ENCODE peak calls at places on chromosomes 5 and 9, in six cellular contexts. One of them, this sample, is unnamed.

GRCh38 chr5:59893436-59894227 is at the start of gene PDE4D:
- DNase-seq in foreskin fibroblast: peak; percentile 61
- DNase-seq in cardiac muscle cell: peak; percentile 90
- DNase-seq in AG09309: no peak
- DNase-seq in fibroblast of pulmonary artery: peak; percentile 63
- DNase-seq in cardiac fibroblast: peak; percentile 63
- DNase-seq in this sample: peak; percentile 46

GRCh38 chr5:15719784-15720183 is 219.8 kb downstream of the FBXL7 start:
- DNase-seq in foreskin fibroblast: no peak
- DNase-seq in cardiac muscle cell: no peak
- DNase-seq in AG09309: no peak
- DNase-seq in fibroblast of pulmonary artery: peak; percentile 20
- DNase-seq in cardiac fibroblast: peak; percentile 23
- DNase-seq in this sample: peak; percentile 45

GRCh38 chr9:104304925-104305324 is 199.1 kb upstream of the OR13F1 start:
- DNase-seq in foreskin fibroblast: no peak
- DNase-seq in cardiac muscle cell: no peak
- DNase-seq in AG09309: no peak
- DNase-seq in fibroblast of pulmonary artery: no peak
- DNase-seq in cardiac fibroblast: no peak
- DNase-seq in this sample: no peak

GRCh38 chr5:54517174-54517511 is 416 bp upstream of the SNX18 start:
- DNase-seq in foreskin fibroblast: no peak
- DNase-seq in cardiac muscle cell: peak; percentile 37
- DNase-seq in AG09309: no peak
- DNase-seq in fibroblast of pulmonary artery: no peak
- DNase-seq in cardiac fibroblast: no peak
- DNase-seq in this sample: no peak

GRCh38 chr9:5230554-5230953 is 665 bp upstream of the INSL4 start:
- DNase-seq in foreskin fibroblast: no peak
- DNase-seq in cardiac muscle cell: no peak
- DNase-seq in AG09309: no peak
- DNase-seq in fibroblast of pulmonary artery: no peak
- DNase-seq in cardiac fibroblast: no peak
- DNase-seq in this sample: no peak

GRCh38 chr9:91727316-91727861 is 222.6 kb downstream of the ROR2 start:
- DNase-seq in foreskin fibroblast: peak; percentile 14
- DNase-seq in cardiac muscle cell: peak; percentile 78
- DNase-seq in AG09309: no peak
- DNase-seq in fibroblast of pulmonary artery: peak; percentile 57
- DNase-seq in cardiac fibroblast: peak; percentile 61
- DNase-seq in this sample: peak; percentile 33

GRCh38 chr9:3874472-3875370 is 348.9 kb upstream of the RFX3 start:
- DNase-seq in foreskin fibroblast: no peak
- DNase-seq in cardiac muscle cell: no peak
- DNase-seq in AG09309: no peak
- DNase-seq in fibroblast of pulmonary artery: no peak
- DNase-seq in cardiac fibroblast: no peak
- DNase-seq in this sample: no peak

GRCh38 chr9:20728493-20729220 is 44.6 kb downstream of the FOCAD start:
- DNase-seq in foreskin fibroblast: peak; percentile 9
- DNase-seq in cardiac muscle cell: no peak
- DNase-seq in AG09309: peak; percentile 7
- DNase-seq in fibroblast of pulmonary artery: peak; percentile 84
- DNase-seq in cardiac fibroblast: peak; percentile 78
- DNase-seq in this sample: no peak

GRCh38 chr5:5700549-5700948 is 278.1 kb downstream of the ICE1 start:
- DNase-seq in foreskin fibroblast: no peak
- DNase-seq in cardiac muscle cell: no peak
- DNase-seq in AG09309: no peak
- DNase-seq in fibroblast of pulmonary artery: peak; percentile 7
- DNase-seq in cardiac fibroblast: peak; percentile 3
- DNase-seq in this sample: no peak

GRCh38 chr9:14348241-14349140 is 34.5 kb upstream of the NFIB start:
- DNase-seq in foreskin fibroblast: no peak
- DNase-seq in cardiac muscle cell: no peak
- DNase-seq in AG09309: no peak
- DNase-seq in fibroblast of pulmonary artery: peak; percentile 44
- DNase-seq in cardiac fibroblast: peak; percentile 49
- DNase-seq in this sample: no peak

GRCh38 chr5:139458580-139459407 is 3.7 kb downstream of the ECSCR start:
- DNase-seq in foreskin fibroblast: peak; percentile 71
- DNase-seq in cardiac muscle cell: no peak
- DNase-seq in AG09309: no peak
- DNase-seq in fibroblast of pulmonary artery: peak; percentile 67
- DNase-seq in cardiac fibroblast: peak; percentile 53
- DNase-seq in this sample: no peak

GRCh38 chr5:139459451-139459934 is 3.0 kb downstream of the ECSCR start:
- DNase-seq in foreskin fibroblast: no peak
- DNase-seq in cardiac muscle cell: no peak
- DNase-seq in AG09309: no peak
- DNase-seq in fibroblast of pulmonary artery: no peak
- DNase-seq in cardiac fibroblast: no peak
- DNase-seq in this sample: no peak

GRCh38 chr5:139457241-139457640 is 5.3 kb downstream of the ECSCR start:
- DNase-seq in foreskin fibroblast: no peak
- DNase-seq in cardiac muscle cell: no peak
- DNase-seq in AG09309: no peak
- DNase-seq in fibroblast of pulmonary artery: no peak
- DNase-seq in cardiac fibroblast: no peak
- DNase-seq in this sample: no peak

GRCh38 chr5:139456776-139457175 is 5.8 kb downstream of the ECSCR start:
- DNase-seq in foreskin fibroblast: no peak
- DNase-seq in cardiac muscle cell: no peak
- DNase-seq in AG09309: no peak
- DNase-seq in fibroblast of pulmonary artery: no peak
- DNase-seq in cardiac fibroblast: no peak
- DNase-seq in this sample: no peak

DNA sequence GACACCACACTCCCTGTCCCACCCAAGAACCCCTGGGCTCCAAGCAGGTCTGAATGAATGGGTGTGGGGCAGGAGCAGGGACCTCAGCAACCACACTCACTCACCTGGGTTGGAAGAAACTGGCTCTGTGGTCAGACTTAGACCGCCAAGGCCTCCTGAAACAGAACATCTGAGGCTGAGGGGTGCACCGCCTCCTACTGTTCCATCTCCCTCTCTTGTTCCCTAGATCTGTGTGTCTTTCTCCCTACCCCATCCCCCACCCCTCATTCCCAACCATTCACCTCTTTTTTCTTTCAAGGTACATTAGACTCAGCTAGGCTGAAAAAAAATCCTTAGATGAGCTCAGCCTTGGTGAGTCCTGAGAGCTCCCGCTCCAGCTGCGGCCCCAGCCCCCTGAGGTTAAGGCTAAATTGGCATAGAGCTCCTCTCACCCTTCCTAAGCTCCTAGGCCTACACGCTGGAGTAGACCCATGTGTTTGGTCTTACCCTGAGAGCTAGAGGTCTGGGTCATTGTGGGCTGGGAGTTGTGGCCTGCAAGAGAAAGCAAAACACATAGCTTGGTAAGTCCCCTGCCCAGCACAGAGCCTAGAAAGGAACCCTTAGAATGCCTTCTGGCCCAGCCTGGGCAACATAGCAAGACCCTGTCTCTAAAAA is 4.8 kb downstream of the ECSCR start:
- DNase-seq in foreskin fibroblast: no peak
- DNase-seq in cardiac muscle cell: no peak
- DNase-seq in AG09309: no peak
- DNase-seq in fibroblast of pulmonary artery: no peak
- DNase-seq in cardiac fibroblast: no peak
- DNase-seq in this sample: no peak
- TF ChIP-seq CTCF in foreskin fibroblast: no peak
- TF ChIP-seq CTCF in cardiac muscle cell: no peak
- TF ChIP-seq CTCF in AG09309: no peak
- TF ChIP-seq CTCF in fibroblast of pulmonary artery: no peak
- TF ChIP-seq CTCF in cardiac fibroblast: no peak
- TF ChIP-seq CTCF in this sample: no peak

DNA sequence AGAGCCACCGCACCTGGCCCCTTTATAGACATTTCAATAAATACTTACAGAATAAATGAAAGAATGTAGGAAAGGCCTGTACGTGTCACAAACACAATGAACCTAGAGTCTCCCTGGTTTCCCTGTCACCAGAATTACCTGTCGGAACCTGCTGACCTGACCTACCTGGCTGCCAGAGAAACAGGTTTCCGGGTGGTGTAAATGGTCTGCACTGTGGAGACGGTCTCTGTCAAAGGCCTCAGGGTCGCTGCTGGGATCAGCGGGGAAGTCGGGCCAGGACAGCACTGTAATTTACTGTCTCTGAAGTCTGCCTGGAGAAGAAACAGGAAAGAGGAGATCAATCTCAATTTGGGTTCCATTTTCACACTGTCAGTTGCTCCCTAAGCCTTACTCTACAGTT is 9.3 kb upstream of the FRRS1L start:
- DNase-seq in foreskin fibroblast: no peak
- DNase-seq in cardiac muscle cell: no peak
- DNase-seq in AG09309: no peak
- DNase-seq in fibroblast of pulmonary artery: no peak
- DNase-seq in cardiac fibroblast: no peak
- DNase-seq in this sample: no peak
- TF ChIP-seq CTCF in foreskin fibroblast: no peak
- TF ChIP-seq CTCF in cardiac muscle cell: no peak
- TF ChIP-seq CTCF in AG09309: no peak
- TF ChIP-seq CTCF in fibroblast of pulmonary artery: no peak
- TF ChIP-seq CTCF in cardiac fibroblast: no peak
- TF ChIP-seq CTCF in this sample: no peak

GRCh38 chr5:123120197-123120596 is 31.2 kb downstream of the PRDM6 start:
- DNase-seq in foreskin fibroblast: no peak
- DNase-seq in cardiac muscle cell: no peak
- DNase-seq in AG09309: no peak
- DNase-seq in fibroblast of pulmonary artery: no peak
- DNase-seq in cardiac fibroblast: no peak
- DNase-seq in this sample: no peak
- TF ChIP-seq CTCF in foreskin fibroblast: peak; percentile 25
- TF ChIP-seq CTCF in cardiac muscle cell: peak; percentile 19
- TF ChIP-seq CTCF in AG09309: peak; percentile 31
- TF ChIP-seq CTCF in fibroblast of pulmonary artery: peak; percentile 29
- TF ChIP-seq CTCF in cardiac fibroblast: peak; percentile 27
- TF ChIP-seq CTCF in this sample: peak; percentile 31

GRCh38 chr5:8689773-8690172 is 820.8 kb downstream of the MTRR start:
- DNase-seq in foreskin fibroblast: no peak
- DNase-seq in cardiac muscle cell: no peak
- DNase-seq in AG09309: no peak
- DNase-seq in fibroblast of pulmonary artery: no peak
- DNase-seq in cardiac fibroblast: no peak
- DNase-seq in this sample: no peak

GRCh38 chr5:8683528-8683927 is 814.6 kb downstream of the MTRR start:
- DNase-seq in foreskin fibroblast: no peak
- DNase-seq in cardiac muscle cell: no peak
- DNase-seq in AG09309: no peak
- DNase-seq in fibroblast of pulmonary artery: peak; percentile 42
- DNase-seq in cardiac fibroblast: no peak
- DNase-seq in this sample: no peak

GRCh38 chr5:8686707-8687106 is 817.8 kb downstream of the MTRR start:
- DNase-seq in foreskin fibroblast: peak; percentile 32
- DNase-seq in cardiac muscle cell: no peak
- DNase-seq in AG09309: peak; percentile 20
- DNase-seq in fibroblast of pulmonary artery: peak; percentile 70
- DNase-seq in cardiac fibroblast: peak; percentile 76
- DNase-seq in this sample: no peak

GRCh38 chr5:8682381-8682780 is 813.4 kb downstream of the MTRR start:
- DNase-seq in foreskin fibroblast: no peak
- DNase-seq in cardiac muscle cell: no peak
- DNase-seq in AG09309: no peak
- DNase-seq in fibroblast of pulmonary artery: no peak
- DNase-seq in cardiac fibroblast: no peak
- DNase-seq in this sample: no peak

DNA sequence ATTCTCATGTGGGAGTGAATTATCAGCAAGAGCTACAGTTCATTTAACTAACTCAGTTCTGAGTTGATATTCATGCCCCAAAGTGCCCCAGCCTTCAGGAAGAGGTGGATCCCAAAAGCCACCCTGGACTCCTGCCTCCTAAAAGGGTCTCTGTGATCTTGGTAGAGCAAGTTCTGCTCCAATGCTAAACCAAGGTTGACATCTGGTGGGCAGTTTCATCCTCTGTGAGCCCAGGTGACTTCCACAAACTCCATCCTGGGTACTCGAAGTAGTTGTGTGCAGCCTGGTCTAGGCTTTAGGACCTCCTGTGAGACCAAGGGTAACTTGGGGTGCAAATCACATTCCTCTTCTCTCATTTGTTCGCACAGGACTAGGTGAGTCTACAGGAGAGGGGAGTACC is 816.8 kb downstream of the MTRR start:
- DNase-seq in foreskin fibroblast: no peak
- DNase-seq in cardiac muscle cell: peak; percentile 18
- DNase-seq in AG09309: no peak
- DNase-seq in fibroblast of pulmonary artery: no peak
- DNase-seq in cardiac fibroblast: no peak
- DNase-seq in this sample: no peak
- TF ChIP-seq CTCF in foreskin fibroblast: no peak
- TF ChIP-seq CTCF in cardiac muscle cell: no peak
- TF ChIP-seq CTCF in AG09309: no peak
- TF ChIP-seq CTCF in fibroblast of pulmonary artery: no peak
- TF ChIP-seq CTCF in cardiac fibroblast: no peak
- TF ChIP-seq CTCF in this sample: no peak

GRCh38 chr9:133356391-133357091 is at the start of the genes SURF1 and SURF2:
- DNase-seq in foreskin fibroblast: peak; percentile 81
- DNase-seq in cardiac muscle cell: peak; percentile 94
- DNase-seq in AG09309: no peak
- DNase-seq in fibroblast of pulmonary artery: peak; percentile 72
- DNase-seq in cardiac fibroblast: peak; percentile 79
- DNase-seq in this sample: peak; percentile 96
- TF ChIP-seq CTCF in foreskin fibroblast: no peak
- TF ChIP-seq CTCF in cardiac muscle cell: no peak
- TF ChIP-seq CTCF in AG09309: no peak
- TF ChIP-seq CTCF in fibroblast of pulmonary artery: no peak
- TF ChIP-seq CTCF in cardiac fibroblast: no peak
- TF ChIP-seq CTCF in this sample: no peak

DNA sequence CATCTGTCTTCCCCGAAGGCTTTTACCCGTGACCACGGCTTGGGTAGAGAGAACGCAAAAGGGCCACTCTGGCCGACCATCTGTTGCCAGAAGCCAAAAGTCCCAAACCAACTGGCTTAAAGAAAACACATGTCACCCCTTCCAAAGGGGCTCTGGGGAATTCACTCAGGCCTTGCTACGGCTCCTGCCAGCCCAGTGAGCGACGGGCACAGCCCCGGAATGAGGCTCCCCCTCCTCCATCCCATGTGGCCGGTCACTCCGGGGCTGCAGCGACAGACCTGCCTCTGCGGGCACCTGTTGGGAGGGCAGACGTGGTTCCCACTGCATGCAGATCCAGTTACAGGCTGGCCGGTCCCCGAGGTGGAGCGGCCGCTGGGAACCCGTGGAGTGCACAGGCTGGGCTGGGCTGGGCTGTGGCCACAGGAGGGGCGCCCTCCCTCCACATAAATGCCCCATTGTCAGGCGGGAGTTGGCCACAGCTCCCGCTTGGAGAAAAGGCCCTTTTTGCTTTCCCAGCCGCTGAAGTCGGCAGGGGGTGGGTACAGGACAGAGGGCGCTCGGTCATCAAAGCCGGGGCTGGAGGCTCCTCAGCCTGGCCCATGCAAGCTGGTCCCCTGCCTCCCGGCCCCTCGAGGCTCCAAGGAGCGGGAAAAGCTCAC is 19.9 kb downstream of the NOTCH1 start:
- DNase-seq in foreskin fibroblast: no peak
- DNase-seq in cardiac muscle cell: peak; percentile 26
- DNase-seq in AG09309: no peak
- DNase-seq in fibroblast of pulmonary artery: no peak
- DNase-seq in cardiac fibroblast: no peak
- DNase-seq in this sample: no peak
- TF ChIP-seq CTCF in foreskin fibroblast: no peak
- TF ChIP-seq CTCF in cardiac muscle cell: no peak
- TF ChIP-seq CTCF in AG09309: no peak
- TF ChIP-seq CTCF in fibroblast of pulmonary artery: no peak
- TF ChIP-seq CTCF in cardiac fibroblast: no peak
- TF ChIP-seq CTCF in this sample: no peak